ENCODE peak calls at places on chromosomes 5 and 9, in six cellular contexts. Q is neuronal stem cell, P is H9, O is IMR-90, W is mesenchymal stem cell, D is H1. A is an unnamed sample.

GRCh38 chr5:109863752-109864151 is 174.0 kb downstream of the MAN2A1 start:
- DNase-seq in Q (no peak), P (no peak), O (peak; percentile 46), W (no peak), D (no peak), A (no peak)

GRCh38 chr9:75983320-75983719 is 92.8 kb downstream of the PCSK5 start:
- DNase-seq in Q (no peak), P (no peak), O (no peak), W (no peak), D (no peak), A (no peak)

GRCh38 chr5:22663124-22663523 is 190.0 kb downstream of the CDH12 start:
- DNase-seq in Q (no peak), P (no peak), O (no peak), W (no peak), D (no peak), A (no peak)

GRCh38 chr5:66952153-66952552 is 244.4 kb downstream of the CD180 start:
- DNase-seq in Q (no peak), P (no peak), O (no peak), W (no peak), D (no peak), A (no peak)

GRCh38 chr5:72611111-72611724 is 104.0 kb upstream of the ZNF366 start:
- DNase-seq in Q (peak; percentile 51), P (peak; percentile 81), O (peak; percentile 74), W (peak; percentile 79), D (peak; percentile 67), A (peak; percentile 84)

GRCh38 chr5:146993876-146994530 is 115.4 kb upstream of the PPP2R2B start:
- DNase-seq in Q (no peak), P (no peak), O (no peak), W (no peak), D (no peak), A (no peak)

GRCh38 chr9:92138157-92138959 is 23.1 kb upstream of the SPTLC1 start:
- DNase-seq in Q (peak; percentile 72), P (peak; percentile 86), O (peak; percentile 55), W (peak; percentile 70), D (peak; percentile 92), A (peak; percentile 77)

GRCh38 chr9:104923740-104924139 is 4.2 kb downstream of the ABCA1 start:
- DNase-seq in Q (no peak), P (no peak), O (no peak), W (no peak), D (no peak), A (peak; percentile 89)

GRCh38 chr5:79992891-79993290 is 1.8 kb upstream of the MTX3 start:
- DNase-seq in Q (no peak), P (no peak), O (peak; percentile 55), W (no peak), D (no peak), A (no peak)

GRCh38 chr9:76177924-76178323 is 216.3 kb downstream of the RFK start:
- DNase-seq in Q (no peak), P (no peak), O (no peak), W (no peak), D (no peak), A (no peak)

GRCh38 chr5:34656700-34657549 is 797 bp downstream of the RAI14 start:
- DNase-seq in Q (no peak), P (no peak), O (no peak), W (no peak), D (no peak), A (peak; percentile 31)

GRCh38 chr9:68751556-68751955 is 46.5 kb downstream of the PIP5K1B start:
- DNase-seq in Q (no peak), P (no peak), O (no peak), W (no peak), D (no peak), A (no peak)

GRCh38 chr9:99239341-99240055 is 17.4 kb downstream of the SEC61B start:
- DNase-seq in Q (no peak), P (no peak), O (peak; percentile 36), W (peak; percentile 75), D (no peak), A (no peak)

GRCh38 chr9:131402073-131402472 is 8.2 kb downstream of the PRRC2B start:
- DNase-seq in Q (no peak), P (no peak), O (peak; percentile 83), W (peak; percentile 60), D (no peak), A (no peak)

GRCh38 chr5:115988002-115988401 is 25.7 kb downstream of the LVRN start:
- DNase-seq in Q (no peak), P (no peak), O (no peak), W (no peak), D (no peak), A (no peak)

GRCh38 chr5:172361566-172362238 is 78.1 kb upstream of the UBTD2 start:
- DNase-seq in Q (no peak), P (no peak), O (peak; percentile 100), W (peak; percentile 95), D (no peak), A (peak; percentile 97)

GRCh38 chr5:170769236-170769635 is 14.3 kb upstream of the GABRP start:
- DNase-seq in Q (no peak), P (no peak), O (no peak), W (no peak), D (no peak), A (no peak)

GRCh38 chr9:86262436-86262835 is 3.0 kb upstream of the C9orf153 start:
- DNase-seq in Q (no peak), P (no peak), O (no peak), W (no peak), D (no peak), A (no peak)

GRCh38 chr5:13944564-13945195 is at the start of gene DNAH5:
- DNase-seq in Q (no peak), P (no peak), O (peak; percentile 71), W (peak; percentile 71), D (no peak), A (no peak)

GRCh38 chr9:2620876-2621677 is 510 bp upstream of the VLDLR start:
- DNase-seq in Q (peak; percentile 59), P (peak; percentile 90), O (peak; percentile 87), W (peak; percentile 77), D (peak; percentile 86), A (peak; percentile 77)

GRCh38 chr5:67249590-67249895 is 52.9 kb upstream of the CD180 start:
- DNase-seq in Q (no peak), P (no peak), O (no peak), W (no peak), D (no peak), A (peak; percentile 65)

GRCh38 chr5:16819522-16820167 is 116.4 kb downstream of the MYO10 start:
- DNase-seq in Q (no peak), P (no peak), O (peak; percentile 86), W (peak; percentile 80), D (no peak), A (peak; percentile 77)

GRCh38 chr9:3788211-3788610 is 262.4 kb upstream of the RFX3 start:
- DNase-seq in Q (no peak), P (no peak), O (no peak), W (no peak), D (no peak), A (no peak)

GRCh38 chr5:126855266-126855665 is 78.3 kb downstream of the LMNB1 start:
- DNase-seq in Q (no peak), P (no peak), O (no peak), W (no peak), D (no peak), A (no peak)

GRCh38 chr5:14813747-14814146 is 57.8 kb downstream of the ANKH start:
- DNase-seq in Q (no peak), P (no peak), O (no peak), W (no peak), D (no peak), A (no peak)

GRCh38 chr5:13994606-13995336 is 50.3 kb upstream of the DNAH5 start:
- DNase-seq in Q (no peak), P (no peak), O (peak; percentile 94), W (no peak), D (no peak), A (no peak)

GRCh38 chr9:111542497-111543254 is 17.7 kb downstream of the ZNF483 start:
- DNase-seq in Q (no peak), P (no peak), O (no peak), W (peak; percentile 11), D (no peak), A (no peak)

GRCh38 chr9:111548623-111549022 is 23.6 kb downstream of the ZNF483 start:
- DNase-seq in Q (no peak), P (no peak), O (no peak), W (no peak), D (no peak), A (no peak)
- H3K9me3 ChIP-seq in Q (peaks cover 91% of the 10 kb centered on the region), P (peaks cover 45% of the 10 kb centered on the region), O (peaks cover 57% of the 10 kb centered on the region), W (peaks cover 100% of the 10 kb centered on the region), D (peaks cover 63% of the 10 kb centered on the region), A (peaks cover 3% of the 10 kb centered on the region)

DNA sequence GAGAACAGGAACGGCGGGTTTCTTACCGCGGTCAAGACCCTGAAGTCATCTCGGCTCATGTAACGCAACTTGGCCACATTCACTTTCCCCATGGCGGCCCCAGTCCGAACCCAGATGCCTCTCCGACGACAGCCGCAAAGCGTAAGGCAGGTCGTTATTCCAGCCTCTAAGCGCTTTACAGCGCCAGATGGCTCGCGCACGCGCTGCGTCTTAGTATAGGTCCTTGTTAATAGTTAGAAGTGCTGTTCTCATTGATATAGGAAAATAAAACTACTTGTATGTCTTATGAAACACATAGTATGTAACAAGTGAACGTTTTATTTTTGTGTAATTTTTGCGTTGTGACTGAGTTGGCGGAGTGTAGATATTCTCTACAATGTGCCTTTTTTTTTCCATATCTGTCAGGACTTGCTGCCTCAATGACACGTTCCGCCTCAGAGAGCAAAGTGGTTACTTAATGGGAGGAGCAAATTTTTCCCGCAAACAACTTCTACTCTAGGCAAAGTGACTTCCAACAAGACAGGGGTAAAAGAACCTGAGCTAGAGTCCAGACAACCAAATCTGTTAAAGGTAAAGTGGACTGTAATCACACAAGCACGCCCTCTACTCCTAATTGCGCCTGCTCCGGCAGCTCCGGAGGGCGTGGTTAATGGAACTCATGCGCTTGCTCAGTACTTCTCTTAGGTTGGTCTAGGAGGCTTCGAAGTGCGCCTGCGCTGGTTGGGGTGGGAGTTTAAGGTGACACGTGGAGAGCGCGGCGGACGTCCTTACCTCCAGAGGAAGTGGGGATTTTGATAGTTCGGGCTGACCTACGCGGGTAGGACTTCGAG is at the start of gene RIOK2:
- DNase-seq in Q (peak; percentile 81), P (peak; percentile 96), O (peak; percentile 93), W (peak; percentile 97), D (peak; percentile 88), A (peak; percentile 97)
- H2BK5ac ChIP-seq in Q (no peak within 1 kb of the TSS), P (peak within 1 kb of the TSS; percentile 49), O (peak within 1 kb of the TSS; percentile 97), W (peak within 1 kb of the TSS; percentile 78), D (peak within 1 kb of the TSS; percentile 77), A (peak within 1 kb of the TSS; percentile 50)

GRCh38 chr9:129569506-129570449 is 51.1 kb downstream of the C9orf50 start:
- DNase-seq in Q (no peak), P (peak; percentile 69), O (peak; percentile 36), W (peak; percentile 47), D (peak; percentile 56), A (peak; percentile 29)
- H4K8ac ChIP-seq in Q (no peak overlapping the region), P (no peak overlapping the region), O (peak overlapping the region; percentile 98), W (peak overlapping the region; percentile 57), D (no peak overlapping the region), A (peak overlapping the region; percentile 93)

DNA sequence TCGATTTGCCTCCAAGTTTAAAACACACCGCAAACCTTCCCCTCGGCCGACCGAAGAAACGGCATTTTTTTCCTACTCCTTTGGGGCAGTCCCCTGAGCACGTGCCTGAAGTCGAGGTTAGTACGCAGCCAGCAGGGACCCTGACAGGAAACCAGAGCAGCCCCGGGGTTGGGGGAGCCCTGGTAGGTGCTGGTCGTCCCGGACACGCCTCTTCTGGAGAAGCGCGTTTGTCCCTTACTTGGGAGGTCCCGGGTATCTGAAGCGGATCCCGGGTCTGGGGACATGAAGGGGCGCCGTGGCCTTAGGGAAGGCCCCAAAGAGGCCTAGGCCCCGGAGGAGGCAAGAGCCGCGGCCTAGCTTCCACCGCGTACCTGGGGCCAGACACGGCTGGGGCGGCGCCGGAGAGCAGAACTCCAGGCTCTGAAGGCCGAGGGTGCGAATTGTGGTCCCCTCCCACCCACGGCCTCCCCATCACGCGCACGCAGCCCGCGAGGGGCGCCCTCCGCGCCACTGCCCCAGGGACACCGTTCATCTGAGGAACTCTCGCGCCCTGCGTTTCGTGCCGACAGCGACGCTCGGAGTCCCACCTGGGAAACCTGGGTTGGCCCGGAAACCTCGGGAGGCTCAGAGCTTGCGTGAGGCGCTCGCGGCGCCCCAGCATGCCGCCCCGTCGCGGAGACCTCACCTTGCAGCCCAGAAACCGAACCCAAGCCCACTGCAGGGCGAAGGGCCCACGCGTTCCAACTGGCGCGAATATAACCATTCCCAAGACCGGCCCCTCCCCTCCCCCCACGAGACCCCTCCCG is 10.4 kb downstream of the OTP start:
- DNase-seq in Q (no peak), P (peak; percentile 77), O (no peak), W (no peak), D (peak; percentile 80), A (no peak)
- H3K9me3 ChIP-seq in Q (no peaks in the 10 kb centered on the region), P (no peaks in the 10 kb centered on the region), O (peaks cover 14% of the 10 kb centered on the region), W (peaks cover 8% of the 10 kb centered on the region), D (no peaks in the 10 kb centered on the region), A (peaks cover 12% of the 10 kb centered on the region)

A was measured in trophoblast cell.